ENCODE peak calls at places on chromosome 6, in four cellular contexts. One of them, this sample, is unnamed.

GRCh38 chr6:124798942-124799496 is 163.2 kb upstream of the RNF217 start:
- DNase-seq in cerebellar cortex: peak; percentile 36
- DNase-seq in T-helper 17 cell: no peak
- DNase-seq in germinal center: no peak
- DNase-seq in this sample: no peak

GRCh38 chr6:79702701-79703100 is 71.6 kb downstream of the SH3BGRL2 start:
- DNase-seq in germinal center: no peak
- DNase-seq in cerebellar cortex: no peak
- DNase-seq in T-helper 17 cell: no peak
- DNase-seq in this sample: peak; percentile 21

GRCh38 chr6:117495873-117496272 is 13.4 kb downstream of the DCBLD1 start:
- DNase-seq in cerebellar cortex: no peak
- DNase-seq in germinal center: no peak
- DNase-seq in T-helper 17 cell: no peak
- DNase-seq in this sample: no peak

GRCh38 chr6:82045965-82046756 is 201.4 kb downstream of the IBTK start:
- DNase-seq in germinal center: no peak
- DNase-seq in cerebellar cortex: no peak
- DNase-seq in T-helper 17 cell: no peak
- DNase-seq in this sample: no peak

GRCh38 chr6:31784270-31784925 is 7.3 kb upstream of the VWA7 start:
- DNase-seq in cerebellar cortex: no peak
- DNase-seq in T-helper 17 cell: no peak
- DNase-seq in germinal center: no peak
- DNase-seq in this sample: no peak

GRCh38 chr6:52231411-52232127 is 12.7 kb downstream of the IL17F start:
- DNase-seq in germinal center: no peak
- DNase-seq in T-helper 17 cell: no peak
- DNase-seq in cerebellar cortex: no peak
- DNase-seq in this sample: peak; percentile 74

GRCh38 chr6:137191670-137192069 is 18.2 kb upstream of the IL22RA2 start:
- DNase-seq in cerebellar cortex: no peak
- DNase-seq in germinal center: no peak
- DNase-seq in T-helper 17 cell: no peak
- DNase-seq in this sample: no peak

GRCh38 chr6:112833546-112834215 is 486.6 kb downstream of the RFPL4B start:
- DNase-seq in T-helper 17 cell: no peak
- DNase-seq in germinal center: no peak
- DNase-seq in cerebellar cortex: peak; percentile 90
- DNase-seq in this sample: no peak

This sample was measured in T-helper 2 cell.